ENCODE peak calls at places on chromosomes 5 and 9, in eight cellular contexts. One of them, this sample, is unnamed.

GRCh38 chr9:110918316-110919054 is 119.8 kb downstream of the LPAR1 start:
- DNase-seq in HCT116: no peak
- DNase-seq in fibroblast of mammary gland: peak
- DNase-seq in fibroblast of the aortic adventitia: peak
- DNase-seq in colonic mucosa: no peak
- DNase-seq in AG10803: peak
- DNase-seq in cardiac muscle cell: no peak
- DNase-seq in fibroblast of pulmonary artery: peak
- DNase-seq in this sample: peak

GRCh38 chr9:132214027-132214622 is 52.3 kb downstream of the NTNG2 start:
- DNase-seq in HCT116: peak
- DNase-seq in fibroblast of mammary gland: peak
- DNase-seq in fibroblast of the aortic adventitia: peak
- DNase-seq in colonic mucosa: no peak
- DNase-seq in AG10803: peak
- DNase-seq in cardiac muscle cell: peak
- DNase-seq in fibroblast of pulmonary artery: peak
- DNase-seq in this sample: peak

GRCh38 chr9:111029260-111029659 is 9.0 kb downstream of the LPAR1 start:
- DNase-seq in HCT116: no peak
- DNase-seq in fibroblast of mammary gland: no peak
- DNase-seq in fibroblast of the aortic adventitia: no peak
- DNase-seq in colonic mucosa: no peak
- DNase-seq in AG10803: no peak
- DNase-seq in cardiac muscle cell: no peak
- DNase-seq in fibroblast of pulmonary artery: no peak
- DNase-seq in this sample: no peak

GRCh38 chr9:5110867-5111681 is 74.4 kb downstream of the INSL6 start:
- DNase-seq in HCT116: no peak
- DNase-seq in fibroblast of mammary gland: no peak
- DNase-seq in fibroblast of the aortic adventitia: no peak
- DNase-seq in colonic mucosa: no peak
- DNase-seq in AG10803: no peak
- DNase-seq in cardiac muscle cell: no peak
- DNase-seq in fibroblast of pulmonary artery: no peak
- DNase-seq in this sample: no peak

GRCh38 chr5:17135050-17135449 is 82.4 kb upstream of the BASP1 start:
- DNase-seq in HCT116: no peak
- DNase-seq in fibroblast of mammary gland: no peak
- DNase-seq in fibroblast of the aortic adventitia: no peak
- DNase-seq in colonic mucosa: no peak
- DNase-seq in AG10803: no peak
- DNase-seq in cardiac muscle cell: no peak
- DNase-seq in fibroblast of pulmonary artery: no peak
- DNase-seq in this sample: no peak

GRCh38 chr9:135279834-135280393 is 192.4 kb downstream of the OLFM1 start:
- DNase-seq in HCT116: no peak
- DNase-seq in fibroblast of mammary gland: no peak
- DNase-seq in fibroblast of the aortic adventitia: no peak
- DNase-seq in colonic mucosa: no peak
- DNase-seq in AG10803: no peak
- DNase-seq in cardiac muscle cell: no peak
- DNase-seq in fibroblast of pulmonary artery: no peak
- DNase-seq in this sample: no peak

GRCh38 chr9:129694265-129694664 is 28.8 kb downstream of the PRRX2 start:
- DNase-seq in HCT116: no peak
- DNase-seq in fibroblast of mammary gland: no peak
- DNase-seq in fibroblast of the aortic adventitia: peak
- DNase-seq in colonic mucosa: no peak
- DNase-seq in AG10803: peak
- DNase-seq in cardiac muscle cell: no peak
- DNase-seq in fibroblast of pulmonary artery: no peak
- DNase-seq in this sample: no peak

GRCh38 chr5:94268226-94268625 is 350.2 kb downstream of the KIAA0825 start:
- DNase-seq in HCT116: no peak
- DNase-seq in fibroblast of mammary gland: no peak
- DNase-seq in fibroblast of the aortic adventitia: no peak
- DNase-seq in colonic mucosa: no peak
- DNase-seq in AG10803: no peak
- DNase-seq in cardiac muscle cell: no peak
- DNase-seq in fibroblast of pulmonary artery: no peak
- DNase-seq in this sample: no peak

GRCh38 chr9:99556998-99557397 is 264.7 kb upstream of the NR4A3 start:
- DNase-seq in HCT116: no peak
- DNase-seq in fibroblast of mammary gland: no peak
- DNase-seq in fibroblast of the aortic adventitia: no peak
- DNase-seq in colonic mucosa: no peak
- DNase-seq in AG10803: no peak
- DNase-seq in cardiac muscle cell: no peak
- DNase-seq in fibroblast of pulmonary artery: no peak
- DNase-seq in this sample: no peak

DNA sequence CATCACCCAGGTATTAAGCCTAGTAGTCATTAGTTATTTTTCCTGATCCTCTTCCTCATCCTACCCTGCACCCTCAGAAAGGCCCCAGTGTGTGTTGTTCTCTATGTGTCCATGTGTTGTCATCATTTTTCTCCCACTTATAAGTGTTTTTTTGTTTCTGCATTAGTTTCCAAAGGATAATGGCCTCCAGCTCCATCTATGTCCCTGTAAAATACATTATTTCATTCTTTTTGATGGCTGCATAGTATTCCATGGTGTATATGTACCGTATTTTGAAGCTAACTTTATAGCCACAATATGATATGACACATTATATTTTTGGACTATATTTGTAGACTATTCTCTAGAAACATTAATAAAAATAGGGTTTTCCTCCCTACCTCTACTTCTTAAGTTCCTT is 324.4 kb upstream of the EDIL3 start:
- DNase-seq in HCT116: no peak
- DNase-seq in fibroblast of mammary gland: no peak
- DNase-seq in fibroblast of the aortic adventitia: no peak
- DNase-seq in colonic mucosa: no peak
- DNase-seq in AG10803: no peak
- DNase-seq in cardiac muscle cell: no peak
- DNase-seq in fibroblast of pulmonary artery: no peak
- DNase-seq in this sample: no peak
- TF ChIP-seq CTCF in HCT116: no peak
- TF ChIP-seq CTCF in fibroblast of mammary gland: no peak
- TF ChIP-seq CTCF in fibroblast of the aortic adventitia: no peak
- TF ChIP-seq CTCF in colonic mucosa: no peak
- TF ChIP-seq CTCF in AG10803: no peak
- TF ChIP-seq CTCF in cardiac muscle cell: no peak
- TF ChIP-seq CTCF in fibroblast of pulmonary artery: no peak
- TF ChIP-seq CTCF in this sample: no peak

GRCh38 chr5:140795259-140795641 is 598 bp downstream of the PCDHA2 start:
- DNase-seq in HCT116: no peak
- DNase-seq in fibroblast of mammary gland: no peak
- DNase-seq in fibroblast of the aortic adventitia: no peak
- DNase-seq in colonic mucosa: no peak
- DNase-seq in AG10803: no peak
- DNase-seq in cardiac muscle cell: peak
- DNase-seq in fibroblast of pulmonary artery: peak
- DNase-seq in this sample: no peak
- H3K4me3 ChIP-seq in HCT116: no peak
- H3K4me3 ChIP-seq in fibroblast of mammary gland: no peak
- H3K4me3 ChIP-seq in fibroblast of the aortic adventitia: no peak
- H3K4me3 ChIP-seq in colonic mucosa: no peak
- H3K4me3 ChIP-seq in AG10803: no peak
- H3K4me3 ChIP-seq in cardiac muscle cell: peak
- H3K4me3 ChIP-seq in fibroblast of pulmonary artery: no peak
- H3K4me3 ChIP-seq in this sample: no peak

DNA sequence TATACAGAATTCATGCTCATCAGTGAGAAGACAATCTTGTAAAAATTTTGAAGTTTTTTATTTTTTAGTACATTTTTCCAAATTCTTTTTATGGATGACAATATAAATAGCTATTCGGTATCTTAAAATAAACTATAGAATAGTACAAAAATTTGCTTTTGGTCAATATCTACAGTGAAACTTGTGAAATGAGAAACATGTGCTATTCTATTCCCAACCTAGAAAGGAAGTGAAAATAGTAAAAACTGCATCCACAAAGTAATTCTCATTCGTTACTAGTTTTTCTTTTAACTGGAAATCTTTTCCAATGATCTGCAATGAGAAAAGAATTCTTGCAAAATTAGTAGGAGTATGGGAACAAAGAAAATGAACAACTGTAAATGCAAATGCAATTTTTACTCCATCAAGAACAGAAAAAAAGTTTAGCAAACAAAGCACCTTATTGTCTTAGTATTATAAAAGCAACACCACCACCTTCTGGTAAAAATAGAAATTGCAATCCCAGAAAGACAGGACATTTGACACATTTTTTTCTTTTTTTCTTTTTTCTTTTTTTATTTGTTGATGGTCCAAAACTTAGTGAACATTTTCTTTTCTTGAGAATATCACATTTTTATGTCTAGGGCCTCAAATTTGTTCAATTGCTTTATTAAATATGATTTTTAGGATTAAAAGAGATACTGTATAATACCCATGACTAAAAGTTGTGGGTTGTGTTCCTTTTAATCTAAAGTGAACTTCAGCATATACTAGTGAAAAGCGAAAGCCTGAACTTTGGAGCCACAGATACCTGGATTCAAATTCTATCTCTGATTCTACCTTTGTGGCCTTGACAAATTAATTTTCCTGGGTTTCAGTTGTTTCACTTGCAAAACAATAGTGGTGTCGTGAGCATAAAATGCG is 72.3 kb downstream of the SLCO4C1 start:
- DNase-seq in HCT116: peak
- DNase-seq in fibroblast of mammary gland: peak
- DNase-seq in fibroblast of the aortic adventitia: peak
- DNase-seq in colonic mucosa: no peak
- DNase-seq in AG10803: peak
- DNase-seq in cardiac muscle cell: peak
- DNase-seq in fibroblast of pulmonary artery: peak
- DNase-seq in this sample: peak
- TF ChIP-seq CTCF in HCT116: peak
- TF ChIP-seq CTCF in fibroblast of mammary gland: peak
- TF ChIP-seq CTCF in fibroblast of the aortic adventitia: peak
- TF ChIP-seq CTCF in colonic mucosa: peak
- TF ChIP-seq CTCF in AG10803: peak
- TF ChIP-seq CTCF in cardiac muscle cell: peak
- TF ChIP-seq CTCF in fibroblast of pulmonary artery: peak
- TF ChIP-seq CTCF in this sample: peak

GRCh38 chr5:76455531-76456132 is 52.5 kb downstream of the IQGAP2 start:
- DNase-seq in HCT116: no peak
- DNase-seq in fibroblast of mammary gland: peak
- DNase-seq in fibroblast of the aortic adventitia: no peak
- DNase-seq in colonic mucosa: no peak
- DNase-seq in AG10803: no peak
- DNase-seq in cardiac muscle cell: no peak
- DNase-seq in fibroblast of pulmonary artery: no peak
- DNase-seq in this sample: no peak

GRCh38 chr5:76460104-76460503 is 57.0 kb downstream of the IQGAP2 start:
- DNase-seq in HCT116: no peak
- DNase-seq in fibroblast of mammary gland: no peak
- DNase-seq in fibroblast of the aortic adventitia: no peak
- DNase-seq in colonic mucosa: no peak
- DNase-seq in AG10803: no peak
- DNase-seq in cardiac muscle cell: no peak
- DNase-seq in fibroblast of pulmonary artery: no peak
- DNase-seq in this sample: no peak

GRCh38 chr5:76456258-76456657 is 53.2 kb downstream of the IQGAP2 start:
- DNase-seq in HCT116: no peak
- DNase-seq in fibroblast of mammary gland: no peak
- DNase-seq in fibroblast of the aortic adventitia: no peak
- DNase-seq in colonic mucosa: no peak
- DNase-seq in AG10803: no peak
- DNase-seq in cardiac muscle cell: no peak
- DNase-seq in fibroblast of pulmonary artery: no peak
- DNase-seq in this sample: no peak

GRCh38 chr5:76457685-76458491 is 54.8 kb downstream of the IQGAP2 start:
- DNase-seq in HCT116: no peak
- DNase-seq in fibroblast of mammary gland: no peak
- DNase-seq in fibroblast of the aortic adventitia: no peak
- DNase-seq in colonic mucosa: no peak
- DNase-seq in AG10803: no peak
- DNase-seq in cardiac muscle cell: no peak
- DNase-seq in fibroblast of pulmonary artery: no peak
- DNase-seq in this sample: no peak

GRCh38 chr5:76458492-76458863 is 55.4 kb downstream of the IQGAP2 start:
- DNase-seq in HCT116: no peak
- DNase-seq in fibroblast of mammary gland: no peak
- DNase-seq in fibroblast of the aortic adventitia: no peak
- DNase-seq in colonic mucosa: no peak
- DNase-seq in AG10803: no peak
- DNase-seq in cardiac muscle cell: no peak
- DNase-seq in fibroblast of pulmonary artery: no peak
- DNase-seq in this sample: no peak
- H3K4me3 ChIP-seq in HCT116: no peak
- H3K4me3 ChIP-seq in fibroblast of mammary gland: no peak
- H3K4me3 ChIP-seq in fibroblast of the aortic adventitia: no peak
- H3K4me3 ChIP-seq in colonic mucosa: no peak
- H3K4me3 ChIP-seq in AG10803: no peak
- H3K4me3 ChIP-seq in cardiac muscle cell: no peak
- H3K4me3 ChIP-seq in fibroblast of pulmonary artery: no peak
- H3K4me3 ChIP-seq in this sample: no peak

DNA sequence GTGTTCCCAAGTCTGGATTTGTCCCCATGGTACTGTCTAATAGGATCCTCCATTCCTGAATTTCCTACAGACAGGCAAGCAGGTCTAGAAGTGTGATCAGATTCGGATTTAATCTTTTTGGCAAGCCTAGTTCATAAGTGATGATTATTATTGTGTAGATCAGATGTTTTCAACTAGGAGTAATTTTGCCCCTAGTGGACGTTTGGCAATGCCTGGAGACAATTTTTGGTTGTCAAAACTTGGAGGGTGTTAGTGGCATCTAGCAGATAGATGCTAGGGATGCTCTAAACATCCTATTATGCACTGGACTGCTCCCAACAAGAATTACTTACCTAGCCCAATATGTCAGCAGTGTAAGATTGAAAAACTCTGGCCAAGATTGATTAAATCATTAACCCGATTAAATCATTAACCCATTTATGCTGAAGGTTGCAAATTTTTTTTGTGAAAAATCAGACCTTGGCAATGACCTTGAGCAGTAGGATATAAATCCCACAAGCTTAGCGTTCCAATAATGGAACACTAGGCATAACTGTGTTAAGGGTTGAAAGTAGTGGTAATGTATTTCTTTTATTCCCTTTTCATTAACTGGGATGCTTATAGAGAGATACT is 28.2 kb downstream of the TCERG1 start:
- DNase-seq in HCT116: no peak
- DNase-seq in fibroblast of mammary gland: peak
- DNase-seq in fibroblast of the aortic adventitia: no peak
- DNase-seq in colonic mucosa: no peak
- DNase-seq in AG10803: no peak
- DNase-seq in cardiac muscle cell: no peak
- DNase-seq in fibroblast of pulmonary artery: peak
- DNase-seq in this sample: no peak
- TF ChIP-seq CTCF in HCT116: peak
- TF ChIP-seq CTCF in fibroblast of mammary gland: peak
- TF ChIP-seq CTCF in fibroblast of the aortic adventitia: peak
- TF ChIP-seq CTCF in colonic mucosa: no peak
- TF ChIP-seq CTCF in AG10803: peak
- TF ChIP-seq CTCF in cardiac muscle cell: peak
- TF ChIP-seq CTCF in fibroblast of pulmonary artery: peak
- TF ChIP-seq CTCF in this sample: peak

This sample was measured in astrocyte of the spinal cord.